ENCODE peak calls at places on chromosome 15, in nine cellular contexts. F is activated CD8-positive, alpha-beta T cell treated with anti-CD3 and anti-CD28 coated beads for 36 hours; P is Caki2; Q is kidney tubule cell; A is T-helper 1 cell; Z is Panc1; G is fibroblast of the aortic adventitia; J is tibial nerve; L is posterior cingulate gyrus. H is an unnamed sample.

GRCh38 chr15:73078722-73079121 is 26.5 kb downstream of the NEO1 start:
- DNase-seq in F (no peak), P (peak), Q (peak), A (no peak), Z (no peak), G (peak), J (no peak), L (no peak), H (peak)

GRCh38 chr15:86743283-86743903 is 663.7 kb downstream of the AGBL1 start:
- DNase-seq in F (peak), P (peak), Q (peak), A (peak), Z (peak), G (no peak), J (peak), L (no peak), H (no peak)

GRCh38 chr15:68783226-68784054 is 37.3 kb downstream of the ANP32A start:
- DNase-seq in F (peak), P (no peak), Q (peak), A (peak), Z (peak), G (no peak), J (no peak), L (no peak), H (peak)

GRCh38 chr15:50182233-50183013 is 427 bp downstream of the SLC27A2 start:
- DNase-seq in F (peak), P (peak), Q (peak), A (no peak), Z (no peak), G (peak), J (no peak), L (peak), H (peak)

GRCh38 chr15:45200001-45200798 is 12.4 kb upstream of the SHF start:
- DNase-seq in F (peak), P (peak), Q (peak), A (peak), Z (peak), G (peak), J (peak), L (peak), H (peak)

GRCh38 chr15:101031203-101031602 is 112.0 kb downstream of the LRRK1 start:
- DNase-seq in F (no peak), P (no peak), Q (no peak), A (no peak), Z (no peak), G (peak), J (no peak), L (no peak), H (peak)

GRCh38 chr15:68298882-68299381 is 21.4 kb downstream of the FEM1B start:
- DNase-seq in F (peak), P (no peak), Q (no peak), A (no peak), Z (no peak), G (peak), J (no peak), L (no peak), H (no peak)

GRCh38 chr15:100902436-100903190 is 16.5 kb upstream of the LRRK1 start:
- DNase-seq in F (no peak), P (no peak), Q (peak), A (no peak), Z (no peak), G (peak), J (peak), L (no peak), H (peak)

GRCh38 chr15:55532944-55533343 is 24.9 kb upstream of the DNAAF4 start:
- DNase-seq in F (no peak), P (no peak), Q (no peak), A (no peak), Z (no peak), G (no peak), J (no peak), L (no peak), H (no peak)

GRCh38 chr15:64348455-64348854 is 7.5 kb downstream of the CSNK1G1 start:
- DNase-seq in F (no peak), P (no peak), Q (peak), A (no peak), Z (no peak), G (no peak), J (no peak), L (no peak), H (no peak)

GRCh38 chr15:65368646-65369045 is 9.2 kb downstream of the IGDCC3 start:
- DNase-seq in F (no peak), P (no peak), Q (no peak), A (no peak), Z (no peak), G (no peak), J (no peak), L (no peak), H (no peak)

GRCh38 chr15:99253381-99254090 is 2.3 kb downstream of the LRRC28 start:
- DNase-seq in F (peak), P (no peak), Q (peak), A (no peak), Z (no peak), G (peak), J (no peak), L (no peak), H (peak)

GRCh38 chr15:61146643-61147230 is 82.4 kb downstream of the RORA start:
- DNase-seq in F (no peak), P (no peak), Q (no peak), A (no peak), Z (no peak), G (no peak), J (no peak), L (no peak), H (no peak)

GRCh38 chr15:55758580-55758986 is 15.6 kb upstream of the PRTG start:
- DNase-seq in F (no peak), P (no peak), Q (no peak), A (no peak), Z (no peak), G (no peak), J (no peak), L (no peak), H (no peak)

GRCh38 chr15:68650901-68651709 is 72.3 kb downstream of the CORO2B start:
- DNase-seq in F (peak), P (no peak), Q (peak), A (peak), Z (no peak), G (no peak), J (peak), L (no peak), H (no peak)